ENCODE peak calls at places on chromosome 5, in nine cellular contexts. D is GM23248; A is fibroblast of lung; L is foreskin keratinocyte; M is CD4-positive, alpha-beta memory T cell; X is aorta; B is ovary; K is left ventricle myocardium inferior; E is sigmoid colon. G is an unnamed sample.
A peak's percentile ranks its signal among the peaks of the same experiment; 100 is the strongest.

GRCh38 chr5:114700823-114701222 is 339.0 kb downstream of the KCNN2 start:
- DNase-seq in X (no peak), M (no peak), L (no peak), D (no peak), E (no peak), K (no peak), A (no peak), B (no peak), G (no peak)

GRCh38 chr5:41334758-41335157 is 121.4 kb upstream of the C6 start:
- DNase-seq in K (peak; percentile 34), L (no peak), E (peak; percentile 65), B (peak; percentile 43), A (peak; percentile 29), X (peak; percentile 50), D (peak; percentile 60), M (no peak), G (no peak)

GRCh38 chr5:136128416-136128935 is 4.2 kb upstream of the SMAD5 start:
- DNase-seq in A (no peak), E (no peak), M (no peak), B (no peak), K (no peak), D (no peak), L (no peak), X (no peak), G (no peak)

GRCh38 chr5:439636-440035 is 3.3 kb upstream of the EXOC3 start:
- DNase-seq in L (no peak), M (no peak), K (no peak), E (peak; percentile 28), B (no peak), X (peak; percentile 32), D (no peak), A (no peak), G (no peak)

GRCh38 chr5:151740958-151741373 is 17.5 kb downstream of the ATOX1 start:
- DNase-seq in D (peak; percentile 87), X (no peak), B (no peak), M (no peak), A (peak; percentile 57), L (peak; percentile 80), E (no peak), K (no peak), G (no peak)

GRCh38 chr5:7927466-7928375 is 58.8 kb downstream of the MTRR start:
- DNase-seq in E (no peak), M (peak; percentile 13), A (peak; percentile 63), B (peak; percentile 67), D (peak; percentile 76), X (no peak), K (no peak), L (no peak), G (peak; percentile 58)

GRCh38 chr5:133849116-133849515 is 119.3 kb downstream of the C5orf15 start:
- DNase-seq in E (no peak), X (no peak), L (no peak), D (no peak), M (no peak), B (no peak), A (no peak), K (no peak), G (no peak)

GRCh38 chr5:177598477-177598876 is 1.5 kb upstream of the B4GALT7 start:
- DNase-seq in E (peak; percentile 12), K (no peak), M (no peak), A (no peak), X (no peak), B (no peak), L (no peak), D (peak; percentile 46), G (no peak)

GRCh38 chr5:103744159-103744558 is 181.6 kb upstream of the NUDT12 start:
- DNase-seq in X (no peak), A (peak; percentile 91), K (no peak), L (no peak), E (no peak), B (no peak), M (no peak), D (peak; percentile 19), G (no peak)

GRCh38 chr5:133848306-133848924 is 120.0 kb downstream of the C5orf15 start:
- DNase-seq in M (no peak), A (no peak), X (no peak), L (peak; percentile 21), D (no peak), E (no peak), B (no peak), K (no peak), G (no peak)

GRCh38 chr5:133247881-133248642 is 196.2 kb downstream of the HSPA4 start:
- DNase-seq in L (no peak), M (no peak), X (no peak), A (peak; percentile 71), D (peak; percentile 38), K (no peak), B (no peak), E (no peak), G (peak; percentile 46)

GRCh38 chr5:140322751-140323731 is 20.1 kb upstream of the PFDN1 start:
- DNase-seq in L (peak; percentile 87), A (peak; percentile 74), X (peak; percentile 64), E (peak; percentile 76), K (peak; percentile 34), D (peak; percentile 95), M (no peak), B (no peak), G (no peak)

GRCh38 chr5:140321796-140322195 is 18.9 kb upstream of the PFDN1 start:
- DNase-seq in A (peak; percentile 40), D (no peak), X (peak; percentile 85), K (peak; percentile 43), M (no peak), B (no peak), L (no peak), E (peak; percentile 81), G (no peak)

GRCh38 chr5:140324834-140325195 is 21.6 kb downstream of the HBEGF start:
- DNase-seq in L (no peak), A (peak; percentile 67), E (no peak), X (no peak), D (peak; percentile 87), M (no peak), K (no peak), B (no peak), G (no peak)

GRCh38 chr5:140325486-140325885 is 20.9 kb downstream of the HBEGF start:
- DNase-seq in B (no peak), A (no peak), E (no peak), X (no peak), L (no peak), M (no peak), K (no peak), D (no peak), G (no peak)

DNA sequence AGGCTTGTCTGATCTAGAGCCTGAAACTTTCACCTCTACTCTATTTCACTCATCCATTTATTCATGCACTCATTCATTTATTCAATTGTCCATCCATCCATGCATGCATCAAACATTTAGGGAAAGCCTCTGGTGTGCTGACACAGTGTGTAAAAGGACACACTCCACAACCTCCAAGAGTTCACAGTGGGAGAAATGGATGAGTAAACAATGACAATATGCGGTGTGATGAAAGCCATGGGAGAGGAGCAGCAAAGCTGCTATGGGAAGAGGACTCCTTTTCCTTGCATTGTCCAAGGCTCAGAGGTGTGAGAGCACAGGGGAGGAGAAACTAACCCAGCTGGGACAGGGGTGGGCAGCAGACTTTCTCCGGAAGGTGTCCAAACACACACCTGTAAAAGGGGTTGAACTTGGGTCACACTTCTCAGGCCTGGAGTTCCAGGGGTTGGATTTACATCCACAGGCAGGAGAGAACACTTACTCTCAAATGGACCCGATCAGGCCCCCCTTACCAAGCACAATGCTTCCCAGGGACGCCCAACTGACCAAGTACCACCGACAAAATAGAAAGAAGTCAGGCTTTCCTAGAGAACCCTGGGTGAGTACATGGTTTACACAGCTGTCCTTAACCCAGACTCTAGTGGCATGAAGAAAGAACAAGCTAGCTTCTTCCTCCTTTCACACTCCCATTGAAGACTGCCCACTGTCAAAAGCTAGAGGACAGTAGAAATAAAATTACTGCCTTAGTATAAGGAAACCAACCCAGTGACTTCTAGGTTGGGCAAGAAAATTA is 21.3 kb upstream of the PFDN1 start:
- DNase-seq in A (no peak), E (no peak), B (no peak), M (no peak), D (peak; percentile 62), L (no peak), K (no peak), X (no peak), G (no peak)
- H3K27ac ChIP-seq in A (peak overlapping the region; percentile 71), E (peak overlapping the region; percentile 77), B (no peak overlapping the region), M (no peak overlapping the region), D (peak overlapping the region; percentile 76), L (no peak overlapping the region), K (peak overlapping the region; percentile 89), X (peak overlapping the region; percentile 32), G (no peak overlapping the region)

GRCh38 chr5:95826949-95827595 is 4.5 kb upstream of the GLRX start:
- DNase-seq in K (no peak), M (no peak), E (no peak), X (no peak), A (no peak), L (no peak), D (no peak), B (no peak), G (no peak)

GRCh38 chr5:95822408-95823240 is at the start of gene GLRX:
- DNase-seq in A (peak; percentile 88), X (peak; percentile 82), B (peak; percentile 67), L (peak; percentile 62), E (peak; percentile 89), D (peak; percentile 97), M (peak; percentile 67), K (peak; percentile 64), G (peak; percentile 42)

GRCh38 chr5:95823241-95823737 is 763 bp upstream of the GLRX start:
- DNase-seq in L (no peak), D (peak; percentile 36), A (no peak), K (no peak), E (no peak), X (no peak), M (no peak), B (no peak), G (no peak)

GRCh38 chr5:95823738-95824609 is 1.4 kb upstream of the GLRX start:
- DNase-seq in E (peak; percentile 92), L (no peak), A (peak; percentile 93), B (peak; percentile 86), X (peak; percentile 84), K (peak; percentile 50), D (peak; percentile 99), M (peak; percentile 77), G (no peak)

GRCh38 chr5:95824747-95825146 is 2.2 kb upstream of the GLRX start:
- DNase-seq in K (no peak), L (no peak), M (no peak), A (no peak), X (no peak), D (no peak), E (no peak), B (no peak), G (no peak)
- H3K27ac ChIP-seq in K (peak overlapping the region; percentile 95), L (no peak overlapping the region), M (peak overlapping the region; percentile 79), A (peak overlapping the region; percentile 93), X (no peak overlapping the region), D (peak overlapping the region; percentile 97), E (peak overlapping the region; percentile 83), B (no peak overlapping the region), G (no peak overlapping the region)

GRCh38 chr5:73663860-73664240 is 37.9 kb downstream of the ARHGEF28 start:
- DNase-seq in K (no peak), A (no peak), X (no peak), L (no peak), E (no peak), M (no peak), B (no peak), D (no peak), G (no peak)
- H3K27ac ChIP-seq in K (no peak overlapping the region), A (no peak overlapping the region), X (no peak overlapping the region), L (peak overlapping the region; percentile 51), E (no peak overlapping the region), M (no peak overlapping the region), B (no peak overlapping the region), D (no peak overlapping the region), G (no peak overlapping the region)

DNA sequence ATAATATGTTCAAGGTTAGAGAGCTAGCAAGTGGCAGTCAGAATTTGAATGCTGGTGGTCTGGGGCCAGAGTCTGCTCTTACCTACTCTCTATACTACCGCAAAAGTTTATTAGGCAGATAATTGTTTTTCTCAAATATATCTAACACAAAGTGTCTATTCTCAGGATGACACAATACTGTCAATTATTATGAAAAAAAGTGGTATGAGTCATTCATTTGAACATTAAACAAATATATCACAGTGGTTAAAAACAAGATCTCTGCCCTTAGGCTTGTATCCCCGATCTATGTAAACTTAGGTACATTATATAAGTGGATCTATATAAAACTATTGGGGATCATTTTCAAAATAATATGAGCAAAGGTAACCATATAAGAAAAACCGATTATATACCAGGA is 354.9 kb downstream of the CETN3 start:
- DNase-seq in B (no peak), X (no peak), K (no peak), L (peak; percentile 12), A (no peak), M (no peak), E (no peak), D (no peak), G (no peak)
- H3K27ac ChIP-seq in B (no peak overlapping the region), X (no peak overlapping the region), K (no peak overlapping the region), L (no peak overlapping the region), A (no peak overlapping the region), M (no peak overlapping the region), E (no peak overlapping the region), D (no peak overlapping the region), G (no peak overlapping the region)